ENCODE peak calls at places on chromosomes 16 and 17, in nine cellular contexts. Y, H, G, X, I, M, A, V and T are unnamed samples.

GRCh38 chr16:10752843-10753523 is 9.3 kb downstream of the NUBP1 start:
- DNase-seq in Y (no peak), H (no peak), G (peak; percentile 32), X (no peak), I (peak; percentile 49), M (peak; percentile 46), A (peak; percentile 54), V (no peak), T (no peak)

GRCh38 chr17:17921192-17922082 is 50.8 kb downstream of the TOM1L2 start:
- DNase-seq in Y (peak; percentile 90), H (no peak), G (no peak), X (peak; percentile 81), I (no peak), M (no peak), A (no peak), V (peak; percentile 91), T (peak; percentile 97)

GRCh38 chr16:84331998-84332780 is 36.1 kb upstream of the ATP2C2 start:
- DNase-seq in Y (no peak), H (no peak), G (no peak), X (no peak), I (no peak), M (no peak), A (no peak), V (no peak), T (peak; percentile 11)

GRCh38 chr17:61450641-61451537 is 1.3 kb upstream of the TBX4 start:
- DNase-seq in Y (no peak), H (no peak), G (no peak), X (no peak), I (no peak), M (no peak), A (no peak), V (no peak), T (no peak)

GRCh38 chr17:32840241-32840640 is 36.7 kb downstream of the MYO1D start:
- DNase-seq in Y (no peak), H (no peak), G (no peak), X (no peak), I (no peak), M (no peak), A (no peak), V (no peak), T (no peak)

GRCh38 chr17:46722662-46723285 is 95.7 kb downstream of the WNT3 start:
- DNase-seq in Y (peak; percentile 49), H (no peak), G (no peak), X (no peak), I (no peak), M (no peak), A (no peak), V (no peak), T (no peak)

GRCh38 chr16:88681084-88681680 is 5.1 kb downstream of the SNAI3 start:
- DNase-seq in Y (no peak), H (no peak), G (no peak), X (no peak), I (no peak), M (peak; percentile 61), A (no peak), V (no peak), T (no peak)

GRCh38 chr17:63838586-63839184 is 3.8 kb downstream of the SMARCD2 start:
- DNase-seq in Y (peak; percentile 45), H (peak; percentile 97), G (peak; percentile 96), X (no peak), I (peak; percentile 90), M (peak; percentile 72), A (peak; percentile 89), V (peak; percentile 88), T (peak; percentile 93)

GRCh38 chr17:31841850-31842415 is 17.1 kb downstream of the COPRS start:
- DNase-seq in Y (no peak), H (no peak), G (no peak), X (no peak), I (no peak), M (no peak), A (no peak), V (no peak), T (no peak)

GRCh38 chr16:65600629-65601028 is 478.8 kb upstream of the CDH11 start:
- DNase-seq in Y (peak; percentile 29), H (no peak), G (no peak), X (no peak), I (no peak), M (no peak), A (no peak), V (peak; percentile 5), T (peak; percentile 45)

GRCh38 chr17:6574689-6575595 is 18.6 kb upstream of the PITPNM3 start:
- DNase-seq in Y (peak; percentile 73), H (no peak), G (peak; percentile 68), X (peak; percentile 16), I (peak; percentile 28), M (no peak), A (no peak), V (peak; percentile 86), T (peak; percentile 65)

GRCh38 chr17:50051082-50051576 is 4.8 kb upstream of the ITGA3 start:
- DNase-seq in Y (peak; percentile 88), H (no peak), G (no peak), X (no peak), I (no peak), M (no peak), A (peak; percentile 72), V (peak; percentile 81), T (peak; percentile 74)

GRCh38 chr17:65594585-65594940 is 33.1 kb upstream of the AXIN2 start:
- DNase-seq in Y (peak; percentile 34), H (no peak), G (no peak), X (peak; percentile 6), I (no peak), M (no peak), A (no peak), V (peak; percentile 27), T (peak; percentile 59)

GRCh38 chr16:55480228-55480655 is 1.2 kb downstream of the MMP2 start:
- DNase-seq in Y (peak; percentile 93), H (peak; percentile 61), G (peak; percentile 97), X (peak; percentile 84), I (peak; percentile 87), M (peak; percentile 68), A (peak; percentile 67), V (peak; percentile 94), T (peak; percentile 96)

GRCh38 chr16:48555597-48555996 is 54.4 kb downstream of the N4BP1 start:
- DNase-seq in Y (no peak), H (no peak), G (no peak), X (no peak), I (no peak), M (no peak), A (no peak), V (no peak), T (no peak)

GRCh38 chr17:48121921-48122650 is 14.5 kb downstream of the SNX11 start:
- DNase-seq in Y (no peak), H (no peak), G (no peak), X (no peak), I (no peak), M (no peak), A (no peak), V (no peak), T (no peak)

GRCh38 chr17:68182940-68183551 is 64.8 kb upstream of the AMZ2 start:
- DNase-seq in Y (no peak), H (no peak), G (no peak), X (no peak), I (no peak), M (no peak), A (no peak), V (no peak), T (no peak)
- TF ChIP-seq CTCF in Y (no peak), H (no peak), G (no peak), X (no peak), I (no peak), M (no peak), A (no peak), V (no peak), T (no peak)

GRCh38 chr16:983044-984030 is 1.8 kb downstream of the SOX8 start:
- DNase-seq in Y (no peak), H (no peak), G (no peak), X (no peak), I (no peak), M (no peak), A (no peak), V (no peak), T (no peak)

GRCh38 chr16:980595-980854 is 1.0 kb upstream of the SOX8 start:
- DNase-seq in Y (no peak), H (no peak), G (no peak), X (no peak), I (no peak), M (no peak), A (no peak), V (no peak), T (no peak)

GRCh38 chr16:984106-984505 is 2.5 kb downstream of the SOX8 start:
- DNase-seq in Y (no peak), H (no peak), G (no peak), X (no peak), I (no peak), M (no peak), A (no peak), V (no peak), T (no peak)

GRCh38 chr16:981695-982151 is at the start of gene SOX8:
- DNase-seq in Y (no peak), H (no peak), G (no peak), X (no peak), I (no peak), M (no peak), A (no peak), V (no peak), T (no peak)

DNA sequence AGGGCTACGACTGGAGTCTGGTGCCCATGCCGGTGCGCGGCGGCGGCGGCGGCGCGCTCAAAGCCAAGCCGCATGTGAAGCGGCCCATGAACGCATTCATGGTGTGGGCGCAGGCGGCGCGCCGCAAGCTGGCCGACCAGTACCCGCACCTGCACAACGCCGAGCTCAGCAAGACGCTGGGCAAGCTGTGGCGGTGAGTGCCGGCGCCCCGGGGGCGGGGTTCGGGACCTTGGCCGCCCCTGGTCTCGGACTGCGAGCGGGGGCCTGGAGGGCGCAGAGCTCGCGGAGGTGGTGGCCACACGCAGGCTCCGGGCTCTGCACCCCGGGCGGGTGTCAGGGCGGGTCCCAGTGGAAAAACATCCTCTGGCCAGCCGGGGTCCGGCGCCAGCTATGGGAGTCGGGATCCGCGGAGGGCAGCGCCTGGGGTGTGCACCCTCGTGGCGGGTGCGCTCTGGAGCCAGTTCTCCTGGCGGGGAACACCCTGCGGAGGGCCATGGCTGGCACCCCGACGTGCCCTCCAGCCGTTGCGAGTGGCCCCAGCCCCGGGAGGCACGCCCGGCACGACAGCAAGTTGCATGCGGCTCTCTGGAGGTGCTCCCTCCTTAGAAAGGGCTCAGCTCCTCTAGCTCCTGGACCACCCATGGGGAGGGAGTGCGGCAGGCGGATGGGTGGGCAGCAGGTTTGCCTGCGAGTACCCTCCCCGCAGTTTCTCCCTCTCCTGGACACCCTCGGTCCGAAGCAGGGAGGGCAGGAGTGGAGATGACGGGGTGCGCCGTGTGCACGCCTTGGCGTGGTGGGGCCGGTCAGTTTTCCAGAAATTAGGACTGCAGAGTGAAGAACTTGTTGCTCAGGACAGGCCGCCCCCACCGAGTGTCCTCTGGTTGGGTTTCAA is 828 bp downstream of the SOX8 start:
- DNase-seq in Y (no peak), H (no peak), G (no peak), X (no peak), I (peak; percentile 10), M (no peak), A (no peak), V (no peak), T (no peak)
- H3K4me3 ChIP-seq in Y (no peak overlapping the region), H (peak overlapping the region; percentile 27), G (peak overlapping the region; percentile 36), X (no peak overlapping the region), I (peak overlapping the region; percentile 53), M (peak overlapping the region; percentile 15), A (no peak overlapping the region), V (no peak overlapping the region), T (no peak overlapping the region)

GRCh38 chr17:82014432-82014831 is 8.2 kb downstream of the CENPX start:
- DNase-seq in Y (no peak), H (no peak), G (no peak), X (no peak), I (no peak), M (no peak), A (no peak), V (no peak), T (no peak)
- TF ChIP-seq CTCF in Y (no peak), H (no peak), G (no peak), X (no peak), I (no peak), M (no peak), A (no peak), V (no peak), T (no peak)

GRCh38 chr17:78127888-78128615 is 503 bp downstream of the TMC6 start:
- DNase-seq in Y (no peak), H (peak; percentile 70), G (no peak), X (no peak), I (peak; percentile 43), M (peak; percentile 63), A (no peak), V (no peak), T (no peak)
- H3K4me3 ChIP-seq in Y (peak overlapping the region; percentile 45), H (peak overlapping the region; percentile 57), G (peak overlapping the region; percentile 46), X (peak overlapping the region; percentile 56), I (peak overlapping the region; percentile 97), M (peak overlapping the region; percentile 93), A (peak overlapping the region; percentile 18), V (peak overlapping the region; percentile 42), T (peak overlapping the region; percentile 22)